ENCODE peak calls at places on chromosome 21, in four cellular contexts. One of them, this sample, is unnamed.

GRCh38 chr21:36487641-36488307 is 7.9 kb upstream of the CLDN14 start:
- DNase-seq in IMR-90: peak; percentile 64
- DNase-seq in tibial nerve: no peak
- DNase-seq in pancreas: peak; percentile 47
- DNase-seq in this sample: no peak

GRCh38 chr21:24197956-24198355 is 1409.3 kb downstream of the MRPL39 start:
- DNase-seq in IMR-90: peak; percentile 20
- DNase-seq in tibial nerve: no peak
- DNase-seq in pancreas: no peak
- DNase-seq in this sample: no peak

GRCh38 chr21:31364265-31364945 is 20.3 kb upstream of the TIAM1 start:
- DNase-seq in IMR-90: no peak
- DNase-seq in pancreas: no peak
- DNase-seq in tibial nerve: no peak
- DNase-seq in this sample: no peak

GRCh38 chr21:35222021-35222420 is 172.9 kb upstream of the RUNX1 start:
- DNase-seq in IMR-90: no peak
- DNase-seq in tibial nerve: no peak
- DNase-seq in pancreas: no peak
- DNase-seq in this sample: no peak

GRCh38 chr21:31892686-31893085 is 19.9 kb downstream of the HUNK start:
- DNase-seq in tibial nerve: no peak
- DNase-seq in IMR-90: no peak
- DNase-seq in pancreas: no peak
- DNase-seq in this sample: no peak

GRCh38 chr21:30129246-30129645 is 37.4 kb downstream of the CLDN17 start:
- DNase-seq in pancreas: no peak
- DNase-seq in IMR-90: no peak
- DNase-seq in tibial nerve: no peak
- DNase-seq in this sample: no peak

GRCh38 chr21:31895069-31895851 is 22.4 kb downstream of the HUNK start:
- DNase-seq in IMR-90: peak; percentile 34
- DNase-seq in tibial nerve: no peak
- DNase-seq in pancreas: no peak
- DNase-seq in this sample: no peak

GRCh38 chr21:34579411-34579810 is 35.5 kb downstream of the RCAN1 start:
- DNase-seq in pancreas: no peak
- DNase-seq in tibial nerve: no peak
- DNase-seq in IMR-90: peak; percentile 86
- DNase-seq in this sample: no peak

GRCh38 chr21:17454315-17455027 is 58.4 kb upstream of the CXADR start:
- DNase-seq in tibial nerve: peak; percentile 83
- DNase-seq in IMR-90: peak; percentile 92
- DNase-seq in pancreas: peak; percentile 38
- DNase-seq in this sample: no peak

GRCh38 chr21:19010996-19011395 is 607.4 kb upstream of the TMPRSS15 start:
- DNase-seq in tibial nerve: no peak
- DNase-seq in pancreas: no peak
- DNase-seq in IMR-90: no peak
- DNase-seq in this sample: no peak

GRCh38 chr21:36630485-36631206 is 68.3 kb upstream of the SIM2 start:
- DNase-seq in pancreas: peak; percentile 22
- DNase-seq in IMR-90: peak; percentile 22
- DNase-seq in tibial nerve: peak; percentile 22
- DNase-seq in this sample: peak; percentile 78

GRCh38 chr21:29245104-29245643 is 53.5 kb upstream of the BACH1 start:
- DNase-seq in pancreas: no peak
- DNase-seq in IMR-90: peak; percentile 61
- DNase-seq in tibial nerve: no peak
- DNase-seq in this sample: no peak

GRCh38 chr21:27168084-27168483 is 201.2 kb upstream of the ADAMTS5 start:
- DNase-seq in pancreas: no peak
- DNase-seq in IMR-90: peak; percentile 51
- DNase-seq in tibial nerve: no peak
- DNase-seq in this sample: no peak

GRCh38 chr21:45876381-45877159 is 105.0 kb upstream of the COL6A1 start:
- DNase-seq in tibial nerve: no peak
- DNase-seq in IMR-90: no peak
- DNase-seq in pancreas: no peak
- DNase-seq in this sample: peak; percentile 77

GRCh38 chr21:34889537-34890257 is 159.4 kb downstream of the RUNX1 start:
- DNase-seq in IMR-90: peak; percentile 77
- DNase-seq in pancreas: peak; percentile 52
- DNase-seq in tibial nerve: peak; percentile 54
- DNase-seq in this sample: peak; percentile 86

GRCh38 chr21:36126621-36127110 is 8.2 kb upstream of the CBR3 start:
- DNase-seq in pancreas: no peak
- DNase-seq in IMR-90: no peak
- DNase-seq in tibial nerve: no peak
- DNase-seq in this sample: no peak

GRCh38 chr21:45897191-45898027 is 84.2 kb upstream of the COL6A1 start:
- DNase-seq in IMR-90: no peak
- DNase-seq in pancreas: no peak
- DNase-seq in tibial nerve: no peak
- DNase-seq in this sample: no peak

GRCh38 chr21:29546071-29546470 is 247.3 kb downstream of the BACH1 start:
- DNase-seq in IMR-90: peak; percentile 22
- DNase-seq in tibial nerve: no peak
- DNase-seq in pancreas: no peak
- DNase-seq in this sample: no peak

GRCh38 chr21:46184625-46185555 is 631 bp upstream of the SPATC1L start:
- DNase-seq in tibial nerve: peak; percentile 32
- DNase-seq in IMR-90: peak; percentile 75
- DNase-seq in pancreas: peak; percentile 77
- DNase-seq in this sample: peak; percentile 85

GRCh38 chr21:26776320-26777021 is 68.7 kb downstream of the ADAMTS1 start:
- DNase-seq in pancreas: no peak
- DNase-seq in IMR-90: peak; percentile 68
- DNase-seq in tibial nerve: no peak
- DNase-seq in this sample: no peak

GRCh38 chr21:31557956-31558838 is 101.3 kb upstream of the SOD1 start:
- DNase-seq in pancreas: no peak
- DNase-seq in tibial nerve: no peak
- DNase-seq in IMR-90: no peak
- DNase-seq in this sample: no peak

GRCh38 chr21:34846601-34847112 is 177.9 kb downstream of the CLIC6 start:
- DNase-seq in tibial nerve: no peak
- DNase-seq in pancreas: no peak
- DNase-seq in IMR-90: peak; percentile 89
- DNase-seq in this sample: no peak

GRCh38 chr21:28333455-28334108 is 659.1 kb downstream of the LTN1 start:
- DNase-seq in pancreas: no peak
- DNase-seq in IMR-90: peak; percentile 75
- DNase-seq in tibial nerve: no peak
- DNase-seq in this sample: no peak

GRCh38 chr21:33393348-33393747 is 9.9 kb upstream of the IFNGR2 start:
- DNase-seq in tibial nerve: no peak
- DNase-seq in pancreas: no peak
- DNase-seq in IMR-90: no peak
- DNase-seq in this sample: no peak

GRCh38 chr21:33388188-33388587 is 15.0 kb upstream of the IFNGR2 start:
- DNase-seq in pancreas: no peak
- DNase-seq in tibial nerve: no peak
- DNase-seq in IMR-90: no peak
- DNase-seq in this sample: no peak

GRCh38 chr21:33392586-33392985 is 10.6 kb upstream of the IFNGR2 start:
- DNase-seq in pancreas: no peak
- DNase-seq in tibial nerve: no peak
- DNase-seq in IMR-90: no peak
- DNase-seq in this sample: no peak

GRCh38 chr21:33394260-33394659 is 9.0 kb upstream of the IFNGR2 start:
- DNase-seq in IMR-90: no peak
- DNase-seq in tibial nerve: peak; percentile 72
- DNase-seq in pancreas: no peak
- DNase-seq in this sample: peak; percentile 66

GRCh38 chr21:33390479-33390878 is 12.7 kb upstream of the IFNGR2 start:
- DNase-seq in tibial nerve: no peak
- DNase-seq in pancreas: no peak
- DNase-seq in IMR-90: no peak
- DNase-seq in this sample: no peak
- H3K4me1 ChIP-seq in tibial nerve: no peaks in the 10 kb centered on the region
- H3K4me1 ChIP-seq in pancreas: no peaks in the 10 kb centered on the region
- H3K4me1 ChIP-seq in IMR-90: peaks cover 2% of the 10 kb centered on the region
- H3K4me1 ChIP-seq in this sample: no peaks in the 10 kb centered on the region

DNA sequence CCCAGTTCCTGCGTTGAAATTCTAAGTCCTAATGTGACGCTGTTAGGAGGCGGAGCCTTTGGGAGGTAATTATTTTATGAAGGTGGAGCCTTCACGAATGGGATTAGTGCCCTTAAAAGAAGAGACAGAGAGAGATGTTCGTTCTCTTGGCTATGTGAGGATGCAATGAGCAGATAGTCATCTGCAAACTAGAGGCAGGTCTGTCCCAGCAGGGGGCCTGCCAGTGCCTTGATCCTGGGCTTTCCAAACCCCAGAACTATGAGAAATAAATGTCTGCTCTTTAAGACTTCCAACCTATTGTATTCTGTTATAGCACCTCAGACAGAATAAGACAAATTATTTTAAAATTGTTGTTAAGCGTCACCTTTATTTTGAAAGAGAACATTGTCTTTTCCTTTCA is 123.1 kb upstream of the KCNJ6 start:
- DNase-seq in pancreas: no peak
- DNase-seq in tibial nerve: no peak
- DNase-seq in IMR-90: no peak
- DNase-seq in this sample: no peak
- TF ChIP-seq CTCF in pancreas: no peak
- TF ChIP-seq CTCF in tibial nerve: no peak
- TF ChIP-seq CTCF in IMR-90: no peak
- TF ChIP-seq CTCF in this sample: no peak

GRCh38 chr21:43859747-43860214 is 5.2 kb upstream of the AGPAT3 start:
- DNase-seq in tibial nerve: no peak
- DNase-seq in IMR-90: no peak
- DNase-seq in pancreas: no peak
- DNase-seq in this sample: no peak
- H3K4me1 ChIP-seq in tibial nerve: no peaks in the 10 kb centered on the region
- H3K4me1 ChIP-seq in IMR-90: peaks cover 9% of the 10 kb centered on the region
- H3K4me1 ChIP-seq in pancreas: peaks cover 14% of the 10 kb centered on the region
- H3K4me1 ChIP-seq in this sample: no peaks in the 10 kb centered on the region

GRCh38 chr21:41993744-41994143 is 16.4 kb downstream of the ZBTB21 start:
- DNase-seq in IMR-90: peak; percentile 93
- DNase-seq in pancreas: no peak
- DNase-seq in tibial nerve: no peak
- DNase-seq in this sample: no peak
- TF ChIP-seq CTCF in IMR-90: no peak
- TF ChIP-seq CTCF in pancreas: no peak
- TF ChIP-seq CTCF in tibial nerve: no peak
- TF ChIP-seq CTCF in this sample: no peak

GRCh38 chr21:44082648-44083436 is 24.4 kb upstream of the PWP2 start:
- DNase-seq in tibial nerve: no peak
- DNase-seq in IMR-90: no peak
- DNase-seq in pancreas: no peak
- DNase-seq in this sample: no peak

GRCh38 chr21:44076316-44076715 is 30.9 kb upstream of the PWP2 start:
- DNase-seq in pancreas: no peak
- DNase-seq in IMR-90: no peak
- DNase-seq in tibial nerve: no peak
- DNase-seq in this sample: no peak

GRCh38 chr21:44079846-44080245 is 27.4 kb upstream of the PWP2 start:
- DNase-seq in tibial nerve: no peak
- DNase-seq in IMR-90: no peak
- DNase-seq in pancreas: no peak
- DNase-seq in this sample: no peak

GRCh38 chr21:44078411-44078981 is 28.7 kb upstream of the PWP2 start:
- DNase-seq in tibial nerve: no peak
- DNase-seq in pancreas: no peak
- DNase-seq in IMR-90: no peak
- DNase-seq in this sample: no peak

DNA sequence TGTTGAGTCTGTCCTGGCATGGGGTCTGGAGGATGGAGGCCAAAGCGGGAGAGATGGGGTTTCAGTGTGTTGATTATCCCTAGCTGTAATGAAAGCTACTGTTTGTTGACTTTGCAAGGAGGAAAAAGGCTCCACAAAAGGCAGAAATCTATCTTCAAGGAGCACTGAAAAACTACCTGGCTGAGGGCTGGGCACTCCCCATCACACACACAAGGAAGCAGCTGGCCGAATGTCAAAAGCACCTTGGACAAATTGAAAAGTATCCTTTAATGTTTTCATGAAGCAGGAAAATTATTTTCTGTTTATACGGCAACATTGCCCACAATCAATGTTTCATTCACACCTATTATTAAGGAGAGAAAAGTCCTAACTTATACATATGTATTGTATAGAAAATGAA is 27.8 kb upstream of the PWP2 start:
- DNase-seq in pancreas: no peak
- DNase-seq in tibial nerve: no peak
- DNase-seq in IMR-90: no peak
- DNase-seq in this sample: no peak
- H3K4me1 ChIP-seq in pancreas: no peaks in the 10 kb centered on the region
- H3K4me1 ChIP-seq in tibial nerve: peaks cover 8% of the 10 kb centered on the region
- H3K4me1 ChIP-seq in IMR-90: no peaks in the 10 kb centered on the region
- H3K4me1 ChIP-seq in this sample: peaks cover 17% of the 10 kb centered on the region

GRCh38 chr21:39908265-39908923 is 41.2 kb downstream of the PCP4 start:
- DNase-seq in tibial nerve: no peak
- DNase-seq in pancreas: no peak
- DNase-seq in IMR-90: no peak
- DNase-seq in this sample: no peak

GRCh38 chr21:39911792-39912191 is 44.6 kb downstream of the PCP4 start:
- DNase-seq in tibial nerve: no peak
- DNase-seq in pancreas: no peak
- DNase-seq in IMR-90: no peak
- DNase-seq in this sample: no peak

GRCh38 chr21:39915881-39916280 is 48.6 kb downstream of the PCP4 start:
- DNase-seq in pancreas: no peak
- DNase-seq in IMR-90: no peak
- DNase-seq in tibial nerve: no peak
- DNase-seq in this sample: no peak

GRCh38 chr21:39913651-39914145 is 46.5 kb downstream of the PCP4 start:
- DNase-seq in tibial nerve: no peak
- DNase-seq in pancreas: no peak
- DNase-seq in IMR-90: no peak
- DNase-seq in this sample: no peak

GRCh38 chr21:39911286-39911685 is 44.0 kb downstream of the PCP4 start:
- DNase-seq in pancreas: no peak
- DNase-seq in IMR-90: no peak
- DNase-seq in tibial nerve: no peak
- DNase-seq in this sample: no peak
- TF ChIP-seq CTCF in pancreas: no peak
- TF ChIP-seq CTCF in IMR-90: no peak
- TF ChIP-seq CTCF in tibial nerve: no peak
- TF ChIP-seq CTCF in this sample: no peak

DNA sequence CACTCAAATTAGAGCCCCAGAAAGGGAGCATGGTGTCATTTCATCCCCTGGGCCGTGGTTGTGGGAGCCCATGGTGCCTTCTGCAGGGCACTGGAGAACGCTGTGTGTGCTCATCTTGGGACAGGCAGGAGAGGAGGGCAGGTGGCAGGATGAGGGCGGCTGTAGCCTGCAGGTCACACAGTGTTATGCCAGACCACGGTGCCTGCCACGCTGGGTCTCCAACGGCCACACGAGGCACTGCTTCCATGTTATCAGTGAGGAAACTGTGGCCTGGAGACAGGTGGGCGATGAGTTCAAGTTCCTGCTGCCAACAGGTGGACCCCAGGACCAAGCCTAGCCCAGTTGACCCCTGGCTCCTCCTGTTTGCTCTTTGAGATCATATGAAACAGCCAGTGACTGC is 21.0 kb downstream of the ABCG1 start:
- DNase-seq in IMR-90: no peak
- DNase-seq in pancreas: no peak
- DNase-seq in tibial nerve: no peak
- DNase-seq in this sample: no peak
- H3K4me1 ChIP-seq in IMR-90: peaks cover 6% of the 10 kb centered on the region
- H3K4me1 ChIP-seq in pancreas: peaks cover 14% of the 10 kb centered on the region
- H3K4me1 ChIP-seq in tibial nerve: peaks cover 11% of the 10 kb centered on the region
- H3K4me1 ChIP-seq in this sample: peaks cover 10% of the 10 kb centered on the region

This sample was measured in left lung.